ENCODE peak calls at places on chromosomes 2 and 18, in five cellular contexts. K, Y, T, L and I are unnamed samples.

GRCh38 chr2:169734172-169734847 is 678 bp downstream of the KLHL23 start:
- DNase-seq in K (peak; percentile 47), Y (peak; percentile 73), T (no peak), L (peak; percentile 69), I (no peak)

GRCh38 chr2:215507836-215508235 is 72.0 kb upstream of the FN1 start:
- DNase-seq in K (no peak), Y (no peak), T (peak; percentile 69), L (no peak), I (no peak)

GRCh38 chr2:162297925-162298552 is 20.4 kb downstream of the IFIH1 start:
- DNase-seq in K (peak; percentile 45), Y (peak; percentile 81), T (peak; percentile 51), L (peak; percentile 86), I (peak; percentile 87)

GRCh38 chr2:237889016-237889415 is 29.6 kb downstream of the RAMP1 start:
- DNase-seq in K (no peak), Y (peak; percentile 35), T (no peak), L (no peak), I (no peak)

GRCh38 chr2:238286551-238286950 is 1.9 kb downstream of the PER2 start:
- DNase-seq in K (peak; percentile 66), Y (no peak), T (peak; percentile 86), L (no peak), I (peak; percentile 68)

GRCh38 chr2:238728322-238729260 is 119.3 kb upstream of the TWIST2 start:
- DNase-seq in K (peak; percentile 40), Y (no peak), T (peak; percentile 89), L (no peak), I (no peak)

GRCh38 chr2:111912547-111912946 is 14.1 kb downstream of the MERTK start:
- DNase-seq in K (no peak), Y (no peak), T (no peak), L (no peak), I (no peak)

GRCh38 chr2:238095143-238095542 is 5.0 kb upstream of the ESPNL start:
- DNase-seq in K (no peak), Y (no peak), T (no peak), L (no peak), I (no peak)

GRCh38 chr18:32629990-32630389 is 142.8 kb downstream of the KLHL14 start:
- DNase-seq in K (no peak), Y (no peak), T (no peak), L (no peak), I (no peak)

GRCh38 chr18:52481116-52481515 is 141.1 kb downstream of the DCC start:
- DNase-seq in K (no peak), Y (no peak), T (no peak), L (no peak), I (no peak)

GRCh38 chr2:188576657-188577056 is 285.0 kb downstream of the GULP1 start:
- DNase-seq in K (no peak), Y (no peak), T (peak; percentile 44), L (no peak), I (no peak)

GRCh38 chr2:219570194-219570923 is 980 bp downstream of the OBSL1 start:
- DNase-seq in K (peak; percentile 62), Y (peak; percentile 65), T (peak; percentile 8), L (peak; percentile 47), I (no peak)

GRCh38 chr2:240959941-240960308 is 38.5 kb upstream of the SNED1 start:
- DNase-seq in K (no peak), Y (no peak), T (no peak), L (no peak), I (no peak)

GRCh38 chr18:58135806-58136331 is 91.8 kb downstream of the NEDD4L start:
- DNase-seq in K (peak; percentile 54), Y (peak; percentile 80), T (peak; percentile 38), L (peak; percentile 71), I (peak; percentile 57)

GRCh38 chr2:171432969-171433762 is 624 bp downstream of the METTL8 start:
- DNase-seq in K (peak; percentile 22), Y (peak; percentile 56), T (no peak), L (peak; percentile 34), I (peak; percentile 14)

DNA sequence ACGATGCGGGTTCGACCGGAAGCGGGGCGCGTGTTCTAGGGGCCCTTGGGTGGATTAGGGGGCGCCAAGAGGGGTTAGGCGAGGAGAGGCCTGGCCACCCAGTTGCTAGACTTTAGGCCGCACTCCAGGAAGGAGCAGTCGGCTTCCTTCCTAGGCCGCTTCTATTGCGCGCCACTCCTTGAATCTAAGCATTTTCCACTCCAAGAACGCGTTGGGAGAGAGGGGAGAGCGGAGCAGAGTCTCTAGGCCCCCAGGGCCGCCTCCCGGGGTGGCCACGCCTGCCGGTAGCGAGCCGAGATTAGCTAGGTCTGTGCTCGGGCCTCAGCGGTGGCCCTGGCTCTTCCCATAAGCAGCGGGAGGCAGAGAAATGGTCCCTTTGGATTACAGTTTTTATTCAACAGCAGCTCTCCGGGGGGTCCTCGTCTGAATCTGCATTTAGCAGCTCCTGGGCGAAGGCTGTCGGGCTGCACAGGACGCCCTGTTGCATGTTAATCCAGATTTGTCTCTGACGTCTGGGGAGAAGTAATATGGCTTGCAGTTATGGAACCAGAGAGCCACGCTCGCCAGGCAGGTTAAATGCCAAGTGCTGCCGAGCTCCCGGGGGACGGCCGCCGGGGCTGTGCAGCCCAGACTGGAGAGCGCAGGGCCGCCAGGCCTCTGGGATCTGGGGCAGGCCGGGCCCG is 11.4 kb downstream of the MEIS1 start:
- DNase-seq in K (peak; percentile 62), Y (peak; percentile 76), T (peak; percentile 68), L (peak; percentile 72), I (no peak)
- H3K27me3 ChIP-seq in K (no peaks in the 10 kb centered on the region), Y (peaks cover 100% of the 10 kb centered on the region), T (peaks cover 7% of the 10 kb centered on the region), L (no peaks in the 10 kb centered on the region), I (peaks cover 59% of the 10 kb centered on the region)

GRCh38 chr2:49686897-49687442 is 532.7 kb upstream of the FSHR start:
- DNase-seq in K (no peak), Y (no peak), T (no peak), L (no peak), I (no peak)

GRCh38 chr2:49687873-49688272 is 533.6 kb upstream of the FSHR start:
- DNase-seq in K (no peak), Y (no peak), T (no peak), L (peak; percentile 33), I (no peak)

GRCh38 chr2:49686291-49686690 is 532.0 kb upstream of the FSHR start:
- DNase-seq in K (no peak), Y (no peak), T (no peak), L (no peak), I (no peak)
- H3K27ac ChIP-seq in K (no peak overlapping the region), Y (no peak overlapping the region), T (no peak overlapping the region), L (no peak overlapping the region), I (no peak overlapping the region)

DNA sequence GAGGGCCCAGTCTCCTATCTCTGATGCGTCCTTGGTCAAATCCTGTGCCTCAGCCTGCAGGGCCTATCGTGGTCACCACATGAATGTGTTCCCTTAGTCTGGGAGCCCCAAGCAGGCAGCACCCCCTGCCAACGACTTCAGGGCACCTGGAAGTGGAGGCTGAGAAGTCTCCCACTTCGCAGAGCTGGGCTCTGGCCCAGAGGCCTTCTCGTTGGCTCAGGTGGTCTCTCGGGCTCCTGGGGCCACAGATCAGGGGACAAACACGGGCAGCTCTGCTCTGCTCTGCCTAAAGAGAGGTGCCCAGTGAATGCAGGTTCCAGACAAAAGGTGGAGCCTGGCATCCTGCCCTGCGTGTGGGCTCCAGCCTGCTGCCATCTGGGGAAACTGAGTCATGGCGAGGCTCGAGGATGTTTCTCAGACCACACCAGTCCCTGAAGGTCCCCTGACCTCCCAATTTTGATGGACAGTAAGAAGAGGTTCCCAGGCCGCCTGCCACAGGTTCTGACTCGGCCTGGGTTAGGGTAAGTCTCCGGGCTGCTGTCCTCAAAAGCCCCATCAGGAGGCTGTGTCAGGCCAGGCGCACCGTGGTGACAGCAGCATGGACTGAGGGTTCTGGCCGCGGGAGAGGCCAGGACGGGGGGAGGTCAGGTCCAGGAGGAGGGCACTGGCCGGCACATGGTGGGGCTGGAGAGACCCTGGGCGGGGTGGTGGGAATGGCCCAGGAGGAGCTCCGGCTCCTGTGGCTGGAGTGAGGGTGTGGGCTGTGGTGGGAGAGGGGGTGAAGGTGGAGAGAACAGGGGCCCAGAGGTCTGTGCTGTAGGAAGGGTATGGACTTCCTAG is 1.5 kb upstream of the TEKT4 start:
- DNase-seq in K (no peak), Y (no peak), T (no peak), L (no peak), I (no peak)
- H3K27me3 ChIP-seq in K (no peaks in the 10 kb centered on the region), Y (no peaks in the 10 kb centered on the region), T (peaks cover 3% of the 10 kb centered on the region), L (no peaks in the 10 kb centered on the region), I (no peaks in the 10 kb centered on the region)

DNA sequence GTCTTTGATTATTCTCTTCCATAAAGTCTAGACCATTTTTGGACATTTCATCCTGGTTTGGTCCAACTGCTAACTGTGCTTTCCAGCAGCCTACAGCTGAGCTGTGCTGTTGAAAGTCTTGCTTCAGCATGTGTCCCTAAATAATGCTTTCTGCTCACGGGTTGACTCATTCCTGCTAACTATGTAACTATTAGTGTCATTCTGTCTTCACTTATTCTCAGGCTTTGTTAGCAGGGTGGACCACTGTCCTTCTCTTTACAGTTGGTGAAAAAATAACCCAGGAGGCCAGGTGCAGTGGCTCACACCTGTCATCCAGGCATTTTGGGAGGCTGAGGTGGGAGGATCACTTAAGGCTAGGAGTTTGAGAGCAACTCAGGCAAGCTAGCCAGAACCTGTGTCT is 8.9 kb downstream of the ADAM23 start:
- DNase-seq in K (no peak), Y (no peak), T (no peak), L (no peak), I (no peak)
- H3K27ac ChIP-seq in K (no peak overlapping the region), Y (no peak overlapping the region), T (no peak overlapping the region), L (no peak overlapping the region), I (no peak overlapping the region)